ENCODE peak calls at places on chromosomes 12 and 14, in eight cellular contexts. F, J, B, V, T, D, N and P are unnamed samples.
A peak's percentile ranks its signal among the peaks of the same experiment; 100 is the strongest.

GRCh38 chr14:90999299-90999698 is 61.1 kb downstream of the RPS6KA5 start:
- DNase-seq in T (no peak), J (no peak), F (no peak), D (no peak), B (no peak), V (no peak), N (no peak), P (no peak)

GRCh38 chr12:72141381-72141780 is 130.8 kb upstream of the TRHDE start:
- DNase-seq in B (peak; percentile 28), T (peak; percentile 0), J (no peak), D (no peak), F (no peak), V (peak; percentile 24), N (no peak), P (peak; percentile 5)

GRCh38 chr12:47864646-47865235 is 40.1 kb downstream of the VDR start:
- DNase-seq in F (no peak), B (no peak), V (no peak), T (no peak), N (no peak), J (no peak), D (no peak), P (no peak)

GRCh38 chr12:93183940-93184663 is 193.6 kb upstream of the NUDT4 start:
- DNase-seq in V (no peak), N (peak; percentile 61), F (peak; percentile 71), J (no peak), B (no peak), T (peak; percentile 55), D (no peak), P (peak; percentile 62)

GRCh38 chr12:47268501-47269459 is 189.0 kb upstream of the AMIGO2 start:
- DNase-seq in V (no peak), B (peak; percentile 23), N (no peak), J (no peak), F (no peak), T (peak; percentile 24), D (no peak), P (no peak)

GRCh38 chr14:51236314-51236713 is 3.7 kb upstream of the TMX1 start:
- DNase-seq in F (no peak), B (peak; percentile 47), V (no peak), D (no peak), N (peak; percentile 55), J (peak; percentile 43), T (no peak), P (peak; percentile 55)

GRCh38 chr12:105369014-105369413 is 38.5 kb downstream of the C12orf75 start:
- DNase-seq in D (no peak), B (peak; percentile 84), V (no peak), J (peak; percentile 67), F (peak; percentile 84), T (no peak), N (peak; percentile 68), P (peak; percentile 49)

GRCh38 chr12:25994252-25994651 is 35.8 kb downstream of the RASSF8 start:
- DNase-seq in J (peak; percentile 92), V (no peak), N (peak; percentile 85), F (peak; percentile 99), T (no peak), B (peak; percentile 96), D (no peak), P (peak; percentile 89)

GRCh38 chr14:70907996-70908917 is 998 bp downstream of the PCNX1 start:
- DNase-seq in J (no peak), N (peak; percentile 81), V (peak; percentile 39), T (peak; percentile 74), B (peak; percentile 69), F (peak; percentile 55), D (peak; percentile 81), P (peak; percentile 74)

GRCh38 chr12:61291647-61292046 is 968.6 kb upstream of the USP15 start:
- DNase-seq in J (no peak), D (no peak), N (no peak), V (no peak), T (no peak), F (no peak), B (no peak), P (peak; percentile 2)

DNA sequence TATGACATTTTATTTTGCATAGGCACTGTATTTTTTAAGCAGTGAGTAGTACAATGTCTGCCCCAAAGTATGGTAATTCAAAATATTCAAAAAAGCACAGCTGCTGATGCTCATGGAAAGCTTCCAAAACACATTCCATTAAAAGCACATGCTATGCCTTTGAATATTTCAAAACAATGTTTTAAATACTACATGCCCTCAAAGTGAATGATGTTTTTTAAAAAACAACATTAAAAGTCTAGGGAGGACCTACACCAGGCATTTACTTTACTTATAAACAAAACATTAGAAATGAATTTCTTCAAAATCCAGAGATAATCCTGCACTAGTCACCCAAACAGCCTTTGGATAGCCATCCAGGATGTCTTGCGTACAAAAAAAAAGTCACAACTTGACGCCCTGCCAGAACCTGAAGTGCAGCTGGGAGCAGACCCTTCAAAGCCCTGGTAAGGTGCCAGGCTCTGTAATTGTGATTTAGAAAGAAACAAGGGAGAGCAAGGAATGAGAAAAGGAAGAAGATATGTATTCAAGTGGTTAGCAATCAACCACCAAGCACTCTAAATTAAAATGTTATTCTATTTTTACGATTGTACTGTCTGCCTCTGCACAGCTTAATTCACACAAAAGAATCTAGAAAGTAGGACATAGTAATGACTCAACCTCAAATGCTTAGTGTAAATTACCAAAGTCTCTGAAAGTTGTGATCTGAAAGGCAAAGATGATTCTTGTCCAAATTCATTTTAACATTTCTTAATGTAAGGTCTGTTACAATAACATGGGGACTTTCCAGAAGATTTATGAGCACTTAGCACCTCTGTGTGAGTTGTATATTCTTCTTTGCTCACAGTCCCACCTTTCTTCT is 31.9 kb downstream of the CEP83 start:
- DNase-seq in B (peak; percentile 82), T (no peak), N (peak; percentile 93), J (peak; percentile 44), F (peak; percentile 87), D (no peak), V (no peak), P (peak; percentile 92)
- H3K4me3 ChIP-seq in B (no peak overlapping the region), T (no peak overlapping the region), N (no peak overlapping the region), J (no peak overlapping the region), F (no peak overlapping the region), D (peak overlapping the region; percentile 22), V (no peak overlapping the region), P (no peak overlapping the region)

DNA sequence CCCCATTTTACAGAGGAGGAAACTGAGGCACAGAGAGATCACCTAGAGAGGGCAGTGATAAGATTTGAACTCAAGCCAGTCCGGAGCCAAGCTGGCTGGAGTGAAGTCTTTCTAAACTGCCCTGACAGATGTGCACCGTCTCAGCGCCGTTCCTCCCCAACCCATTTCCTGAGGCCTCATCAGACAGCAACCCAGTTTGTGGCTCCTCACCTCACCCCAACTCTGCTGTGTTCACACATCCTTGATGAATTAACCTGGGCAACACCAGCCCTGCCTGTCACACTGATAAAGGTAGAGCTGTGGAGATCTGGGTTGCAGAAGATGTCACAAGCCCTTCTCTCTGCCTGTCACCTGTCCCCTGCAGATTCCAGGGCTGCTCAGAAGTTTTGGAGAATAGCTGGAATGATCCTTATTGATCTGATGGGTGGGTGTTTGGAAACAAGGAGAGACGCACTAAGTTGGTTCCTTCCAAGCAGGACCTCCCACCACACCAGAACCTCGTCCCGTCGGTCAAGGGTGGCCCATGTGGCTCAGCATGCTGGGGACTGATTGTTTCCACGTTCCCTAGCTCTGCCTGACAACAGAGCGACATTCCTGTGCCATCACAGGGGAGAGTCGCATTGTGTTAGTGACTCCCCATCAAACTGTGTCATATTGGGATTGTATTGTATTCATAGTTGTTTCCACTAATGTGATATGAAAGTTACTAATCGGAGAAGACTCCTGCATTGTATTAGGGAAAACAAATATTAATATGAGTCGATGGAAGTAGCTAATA is 200.7 kb downstream of the PHETA1 start:
- DNase-seq in F (no peak), D (no peak), T (peak; percentile 9), V (no peak), J (no peak), B (no peak), N (no peak), P (no peak)
- H3K4me3 ChIP-seq in F (no peak overlapping the region), D (no peak overlapping the region), T (no peak overlapping the region), V (no peak overlapping the region), J (no peak overlapping the region), B (no peak overlapping the region), N (no peak overlapping the region), P (no peak overlapping the region)

GRCh38 chr12:65808580-65808979 is 15.7 kb upstream of the HMGA2 start:
- DNase-seq in B (no peak), N (no peak), V (no peak), T (no peak), F (no peak), J (no peak), D (no peak), P (no peak)

GRCh38 chr12:65816086-65816485 is 8.2 kb upstream of the HMGA2 start:
- DNase-seq in J (no peak), V (no peak), B (no peak), N (no peak), T (no peak), F (no peak), D (no peak), P (no peak)

GRCh38 chr12:65810036-65810435 is 14.2 kb upstream of the HMGA2 start:
- DNase-seq in V (no peak), N (no peak), F (peak; percentile 85), J (peak; percentile 67), D (no peak), B (peak; percentile 37), T (no peak), P (no peak)

GRCh38 chr12:65813983-65814382 is 10.3 kb upstream of the HMGA2 start:
- DNase-seq in D (no peak), B (no peak), V (no peak), J (no peak), N (no peak), F (no peak), T (no peak), P (no peak)

GRCh38 chr12:65811968-65812700 is 12.1 kb upstream of the HMGA2 start:
- DNase-seq in F (no peak), N (no peak), V (no peak), J (no peak), T (no peak), D (no peak), B (no peak), P (peak; percentile 9)
- H3K4me3 ChIP-seq in F (no peak overlapping the region), N (no peak overlapping the region), V (no peak overlapping the region), J (no peak overlapping the region), T (no peak overlapping the region), D (no peak overlapping the region), B (no peak overlapping the region), P (no peak overlapping the region)

GRCh38 chr12:85385406-85385805 is 105.4 kb downstream of the ALX1 start:
- DNase-seq in T (no peak), B (no peak), F (no peak), N (no peak), J (no peak), V (no peak), D (no peak), P (no peak)
- H3K4me3 ChIP-seq in T (no peak overlapping the region), B (no peak overlapping the region), F (no peak overlapping the region), N (no peak overlapping the region), J (no peak overlapping the region), V (no peak overlapping the region), D (no peak overlapping the region), P (no peak overlapping the region)